ENCODE peak calls at places on chromosome 16, in eight cellular contexts. E, V, H, K, W, A, L and B are unnamed samples.
A peak's percentile ranks its signal among the peaks of the same experiment; 100 is the strongest.

GRCh38 chr16:84839956-84840355 is 20.2 kb downstream of the CRISPLD2 start:
- DNase-seq in E (no peak), V (no peak), H (peak; percentile 50), K (no peak), W (no peak), A (no peak), L (no peak), B (peak; percentile 76)

GRCh38 chr16:68961778-68962402 is 118.6 kb downstream of the TANGO6 start:
- DNase-seq in E (no peak), V (no peak), H (no peak), K (no peak), W (no peak), A (no peak), L (peak; percentile 50), B (no peak)

GRCh38 chr16:86051376-86052114 is 152.6 kb downstream of the IRF8 start:
- DNase-seq in E (no peak), V (no peak), H (no peak), K (no peak), W (no peak), A (no peak), L (no peak), B (no peak)

GRCh38 chr16:7185179-7185578 is 147.5 kb upstream of the RBFOX1 start:
- DNase-seq in E (no peak), V (no peak), H (no peak), K (no peak), W (no peak), A (no peak), L (no peak), B (no peak)

GRCh38 chr16:78852236-78852635 is 748.3 kb downstream of the MAF start:
- DNase-seq in E (no peak), V (no peak), H (no peak), K (no peak), W (no peak), A (no peak), L (no peak), B (no peak)

GRCh38 chr16:85329059-85329812 is 217.0 kb upstream of the CIBAR2 start:
- DNase-seq in E (no peak), V (no peak), H (no peak), K (no peak), W (no peak), A (no peak), L (no peak), B (peak; percentile 56)

GRCh38 chr16:59201821-59202220 is 467.7 kb upstream of the GOT2 start:
- DNase-seq in E (no peak), V (no peak), H (no peak), K (no peak), W (no peak), A (no peak), L (no peak), B (no peak)

GRCh38 chr16:56877783-56878182 is 12.8 kb downstream of the SLC12A3 start:
- DNase-seq in E (no peak), V (no peak), H (no peak), K (no peak), W (no peak), A (no peak), L (no peak), B (no peak)

GRCh38 chr16:66947302-66948033 is 12.2 kb downstream of the CES2 start:
- DNase-seq in E (peak; percentile 89), V (peak; percentile 91), H (peak; percentile 85), K (peak; percentile 84), W (no peak), A (peak; percentile 90), L (peak; percentile 88), B (peak; percentile 63)